ENCODE peak calls at places on chromosome 11, in eight cellular contexts. N, K, A, Z, G, O, Q and J are unnamed samples.

GRCh38 chr11:109729761-109730160 is 307.8 kb downstream of the C11orf87 start:
- DNase-seq in N (no peak), K (no peak), A (no peak), Z (peak), G (no peak), O (no peak), Q (no peak), J (no peak)

GRCh38 chr11:68504432-68505066 is 44.0 kb downstream of the PPP6R3 start:
- DNase-seq in N (no peak), K (no peak), A (no peak), Z (no peak), G (no peak), O (no peak), Q (no peak), J (no peak)

GRCh38 chr11:131422491-131422890 is 52.1 kb downstream of the NTM start:
- DNase-seq in N (peak), K (no peak), A (no peak), Z (no peak), G (no peak), O (no peak), Q (no peak), J (no peak)

GRCh38 chr11:40722179-40722795 is 737.2 kb downstream of the LRRC4C start:
- DNase-seq in N (peak), K (no peak), A (no peak), Z (peak), G (no peak), O (no peak), Q (no peak), J (no peak)

GRCh38 chr11:557328-558132 is 3.0 kb downstream of the LMNTD2 start:
- DNase-seq in N (no peak), K (no peak), A (no peak), Z (no peak), G (no peak), O (no peak), Q (no peak), J (no peak)

GRCh38 chr11:45751430-45751829 is 53.5 kb upstream of the SLC35C1 start:
- DNase-seq in N (no peak), K (no peak), A (no peak), Z (no peak), G (no peak), O (no peak), Q (no peak), J (no peak)

GRCh38 chr11:6251120-6251733 is 8.4 kb upstream of the CCKBR start:
- DNase-seq in N (peak), K (no peak), A (peak), Z (peak), G (peak), O (peak), Q (peak), J (no peak)

GRCh38 chr11:73308963-73309960 is 1.2 kb downstream of the ARHGEF17 start:
- DNase-seq in N (peak), K (peak), A (peak), Z (peak), G (peak), O (no peak), Q (peak), J (peak)

GRCh38 chr11:106875013-106875412 is 143.3 kb downstream of the GUCY1A2 start:
- DNase-seq in N (no peak), K (no peak), A (no peak), Z (no peak), G (no peak), O (no peak), Q (no peak), J (no peak)

GRCh38 chr11:10505278-10506012 is 35.5 kb downstream of the RNF141 start:
- DNase-seq in N (no peak), K (no peak), A (no peak), Z (no peak), G (no peak), O (no peak), Q (no peak), J (no peak)

GRCh38 chr11:117830072-117830471 is 5.5 kb upstream of the FXYD2 start:
- DNase-seq in N (no peak), K (no peak), A (peak), Z (no peak), G (no peak), O (no peak), Q (no peak), J (no peak)

GRCh38 chr11:12005476-12005875 is 3.0 kb downstream of the DKK3 start:
- DNase-seq in N (no peak), K (no peak), A (no peak), Z (no peak), G (no peak), O (no peak), Q (no peak), J (no peak)

GRCh38 chr11:133955091-133955846 is 1.5 kb downstream of the IGSF9B start:
- DNase-seq in N (no peak), K (no peak), A (peak), Z (peak), G (peak), O (peak), Q (no peak), J (no peak)

GRCh38 chr11:128728767-128729587 is 35.1 kb downstream of the FLI1 start:
- DNase-seq in N (no peak), K (no peak), A (no peak), Z (no peak), G (no peak), O (peak), Q (no peak), J (no peak)

GRCh38 chr11:606245-606644 is 9.5 kb downstream of the IRF7 start:
- DNase-seq in N (peak), K (peak), A (no peak), Z (peak), G (no peak), O (no peak), Q (peak), J (no peak)

GRCh38 chr11:22920939-22921565 is 60.8 kb upstream of the CCDC179 start:
- DNase-seq in N (peak), K (no peak), A (no peak), Z (peak), G (no peak), O (no peak), Q (no peak), J (no peak)

DNA sequence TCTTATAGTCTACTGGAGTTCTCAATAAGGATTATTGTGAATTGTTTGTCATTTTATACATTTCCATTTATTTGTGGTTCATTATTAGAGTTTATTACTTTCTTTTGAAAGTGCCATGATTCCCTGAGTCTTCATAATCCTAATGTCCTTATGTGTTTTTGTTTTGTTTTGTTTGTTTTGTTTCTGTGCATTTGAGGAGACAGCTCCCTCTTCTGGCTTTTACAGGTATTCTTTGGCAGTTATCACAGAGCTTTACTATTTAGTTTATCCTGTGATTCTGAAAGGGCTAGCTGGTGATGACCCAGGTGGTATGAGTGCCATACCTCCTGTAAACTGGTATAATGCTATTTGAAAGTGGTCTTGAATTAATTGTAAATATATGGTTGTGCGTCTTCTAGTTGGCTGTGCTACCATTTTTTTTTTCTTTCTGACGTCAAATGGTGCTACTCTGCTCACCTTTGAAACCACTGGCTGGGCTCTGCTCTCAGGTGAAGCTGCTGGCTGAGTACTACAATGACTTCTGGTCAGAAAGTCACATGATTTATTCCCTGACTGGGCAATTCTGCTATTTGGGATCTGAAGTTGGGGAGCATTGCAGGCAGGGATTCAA is 751.2 kb downstream of the JRKL start:
- DNase-seq in N (peak), K (no peak), A (no peak), Z (no peak), G (no peak), O (no peak), Q (no peak), J (no peak)
- TF ChIP-seq CTCF in N (peak), K (peak), A (no peak), Z (no peak), G (peak), O (no peak), Q (peak), J (no peak)

DNA sequence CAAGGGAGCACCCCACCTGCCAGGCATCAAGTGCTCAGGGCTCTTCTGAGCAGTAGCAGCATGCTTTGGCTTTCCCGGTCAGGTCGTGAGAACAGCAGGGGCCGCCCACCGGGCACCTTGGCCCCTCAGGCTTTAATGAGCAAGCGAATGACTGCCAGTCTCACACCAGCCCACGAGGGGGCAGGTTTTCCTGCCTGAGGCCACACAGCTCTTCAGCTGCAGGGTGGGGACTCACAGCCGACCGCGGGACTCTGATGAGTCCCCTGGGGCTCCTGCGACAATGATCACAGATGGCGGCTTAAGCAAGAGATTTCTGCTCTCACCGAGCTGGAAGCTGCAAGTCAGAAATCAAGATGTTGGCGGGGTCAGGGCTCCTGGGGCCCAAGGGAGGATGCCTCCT is 14.3 kb upstream of the FGF19 start:
- DNase-seq in N (peak), K (no peak), A (no peak), Z (no peak), G (no peak), O (no peak), Q (no peak), J (no peak)
- TF ChIP-seq CTCF in N (peak), K (peak), A (no peak), Z (no peak), G (peak), O (no peak), Q (no peak), J (no peak)

GRCh38 chr11:86800076-86800955 is at the start of gene PRSS23:
- DNase-seq in N (peak), K (peak), A (peak), Z (peak), G (peak), O (peak), Q (peak), J (no peak)

GRCh38 chr11:86802146-86802545 is 1.8 kb downstream of the PRSS23 start:
- DNase-seq in N (no peak), K (no peak), A (no peak), Z (no peak), G (no peak), O (no peak), Q (no peak), J (no peak)

GRCh38 chr11:86798988-86799387 is 1.4 kb upstream of the PRSS23 start:
- DNase-seq in N (peak), K (no peak), A (no peak), Z (no peak), G (no peak), O (no peak), Q (no peak), J (no peak)

GRCh38 chr11:86800956-86801264 is 568 bp downstream of the PRSS23 start:
- DNase-seq in N (no peak), K (no peak), A (no peak), Z (no peak), G (no peak), O (no peak), Q (no peak), J (no peak)

GRCh38 chr11:86799680-86800075 is 664 bp upstream of the PRSS23 start:
- DNase-seq in N (no peak), K (no peak), A (peak), Z (peak), G (no peak), O (no peak), Q (no peak), J (no peak)
- TF ChIP-seq CTCF in N (peak), K (no peak), A (no peak), Z (no peak), G (no peak), O (no peak), Q (no peak), J (no peak)

GRCh38 chr11:64253043-64253442 is 1.7 kb downstream of the PLCB3 start:
- DNase-seq in N (no peak), K (no peak), A (no peak), Z (no peak), G (peak), O (no peak), Q (peak), J (no peak)

GRCh38 chr11:64256300-64256699 is 5.0 kb downstream of the PLCB3 start:
- DNase-seq in N (no peak), K (no peak), A (no peak), Z (no peak), G (no peak), O (no peak), Q (no peak), J (no peak)

GRCh38 chr11:64254326-64254725 is 3.0 kb downstream of the PLCB3 start:
- DNase-seq in N (no peak), K (no peak), A (no peak), Z (no peak), G (peak), O (no peak), Q (peak), J (no peak)

GRCh38 chr11:64253481-64253880 is 2.2 kb downstream of the PLCB3 start:
- DNase-seq in N (no peak), K (no peak), A (peak), Z (peak), G (peak), O (no peak), Q (peak), J (no peak)

GRCh38 chr11:64255135-64256128 is 4.1 kb downstream of the PLCB3 start:
- DNase-seq in N (no peak), K (no peak), A (no peak), Z (no peak), G (no peak), O (no peak), Q (no peak), J (no peak)
- TF ChIP-seq CTCF in N (no peak), K (no peak), A (no peak), Z (no peak), G (no peak), O (no peak), Q (no peak), J (no peak)

GRCh38 chr11:125261471-125262087 is 97.0 kb downstream of the PKNOX2 start:
- DNase-seq in N (no peak), K (no peak), A (no peak), Z (no peak), G (no peak), O (no peak), Q (no peak), J (no peak)

GRCh38 chr11:125264091-125265022 is 99.8 kb downstream of the PKNOX2 start:
- DNase-seq in N (no peak), K (no peak), A (no peak), Z (no peak), G (no peak), O (no peak), Q (no peak), J (no peak)

GRCh38 chr11:125262194-125262824 is 97.8 kb downstream of the PKNOX2 start:
- DNase-seq in N (no peak), K (no peak), A (no peak), Z (no peak), G (no peak), O (no peak), Q (no peak), J (no peak)

GRCh38 chr11:125262825-125263218 is 98.3 kb downstream of the PKNOX2 start:
- DNase-seq in N (no peak), K (no peak), A (no peak), Z (no peak), G (no peak), O (no peak), Q (no peak), J (no peak)

DNA sequence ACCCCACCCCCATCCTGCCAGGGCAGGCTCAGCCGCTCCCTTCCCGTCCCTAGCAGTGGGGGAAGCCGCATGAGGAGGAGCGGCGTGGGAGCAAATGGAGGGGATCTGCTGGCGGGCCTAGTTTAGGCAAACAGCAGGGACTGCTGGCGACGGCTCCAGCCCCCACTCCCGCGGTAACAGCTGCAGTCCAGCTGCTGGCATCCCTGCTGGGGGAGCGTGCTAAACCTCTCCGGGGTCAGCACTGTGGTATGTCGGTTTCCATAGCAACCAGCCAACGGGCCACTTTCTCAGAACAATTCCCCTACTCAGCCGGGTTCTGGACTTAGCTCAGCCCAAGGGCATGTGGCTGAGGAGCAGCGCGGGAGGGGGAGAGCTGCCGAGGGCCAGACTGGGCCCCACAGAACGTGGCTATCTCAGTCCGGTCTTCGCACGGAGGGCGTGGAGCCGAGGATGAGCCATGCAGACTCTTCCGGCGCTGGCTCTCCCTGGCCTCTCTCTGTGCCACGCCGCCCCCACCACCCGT is 98.8 kb downstream of the PKNOX2 start:
- DNase-seq in N (peak), K (no peak), A (peak), Z (peak), G (peak), O (no peak), Q (peak), J (no peak)
- TF ChIP-seq CTCF in N (no peak), K (no peak), A (no peak), Z (no peak), G (no peak), O (no peak), Q (no peak), J (no peak)

GRCh38 chr11:91773090-91773489 is 451.5 kb upstream of the FAT3 start:
- DNase-seq in N (peak), K (no peak), A (no peak), Z (no peak), G (no peak), O (no peak), Q (no peak), J (no peak)
- TF ChIP-seq CTCF in N (peak), K (no peak), A (no peak), Z (no peak), G (no peak), O (no peak), Q (no peak), J (no peak)

GRCh38 chr11:125941606-125942275 is 4.1 kb upstream of the VSIG10L2 start:
- DNase-seq in N (peak), K (peak), A (peak), Z (peak), G (peak), O (peak), Q (peak), J (no peak)
- TF ChIP-seq CTCF in N (peak), K (peak), A (peak), Z (peak), G (peak), O (peak), Q (peak), J (peak)

DNA sequence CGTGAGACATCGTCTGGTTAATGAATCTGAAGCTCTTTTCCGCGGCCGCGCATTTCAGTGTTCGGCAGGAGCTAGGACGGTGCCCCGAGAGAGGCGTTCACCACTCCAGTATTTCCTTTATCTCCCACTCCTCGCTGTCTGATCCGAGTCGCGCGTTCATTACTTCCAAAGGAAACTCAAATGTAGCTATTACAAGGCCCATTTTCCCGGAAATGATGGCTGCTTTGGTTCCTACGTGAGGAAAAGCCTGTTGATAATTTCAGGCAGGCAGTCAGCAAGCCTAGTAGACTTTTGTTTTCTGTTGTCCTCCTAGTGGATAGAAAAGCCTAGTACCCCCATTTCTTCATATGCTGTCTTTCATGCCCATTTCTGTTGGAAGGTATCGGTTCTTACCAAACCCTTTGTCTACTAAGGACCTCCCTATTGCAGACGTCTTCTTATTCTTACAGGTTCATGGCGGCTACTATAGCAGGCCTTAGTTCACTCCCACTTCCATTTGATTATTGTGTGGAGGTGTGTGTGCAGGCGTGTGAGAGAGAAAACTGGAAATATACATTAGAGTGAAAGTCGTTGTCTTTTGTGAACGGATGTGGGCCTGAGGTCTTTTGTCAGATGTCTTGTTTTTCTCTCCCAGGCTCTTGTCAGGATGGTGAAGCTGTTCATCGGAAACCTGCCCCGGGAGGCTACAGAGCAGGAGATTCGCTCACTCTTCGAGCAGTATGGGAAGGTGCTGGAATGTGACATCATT is 737 bp downstream of the RBM4 start:
- DNase-seq in N (peak), K (no peak), A (no peak), Z (no peak), G (no peak), O (no peak), Q (no peak), J (no peak)
- TF ChIP-seq CTCF in N (no peak), K (no peak), A (no peak), Z (no peak), G (no peak), O (no peak), Q (peak), J (no peak)

GRCh38 chr11:120335928-120336640 is at the start of gene ARHGEF12:
- DNase-seq in N (peak), K (peak), A (peak), Z (peak), G (peak), O (peak), Q (peak), J (peak)
- TF ChIP-seq CTCF in N (peak), K (peak), A (peak), Z (no peak), G (peak), O (no peak), Q (peak), J (peak)